ENCODE peak calls at places on chromosomes 3 and 15, in ten cellular contexts. E is Panc1, V is endothelial cell, U is left ventricle myocardium inferior, C is GM20000, X is epithelial cell of esophagus, H is nephron progenitor cell, T is colonic mucosa, D is adrenal gland, R is choroid plexus epithelial cell. G is an unnamed sample.

GRCh38 chr15:75483106-75483505 is 31.6 kb upstream of the SIN3A start:
- DNase-seq in D (no peak), T (no peak), C (no peak), R (no peak), H (no peak), V (no peak), U (no peak), X (no peak), E (no peak), G (no peak)

GRCh38 chr15:67967871-67968423 is 86.2 kb upstream of the PIAS1 start:
- DNase-seq in D (peak; percentile 85), V (peak; percentile 75), R (peak; percentile 55), H (peak; percentile 91), C (peak; percentile 56), T (peak; percentile 74), U (peak; percentile 82), E (no peak), X (peak; percentile 46), G (peak; percentile 62)

GRCh38 chr15:96771035-96771434 is 440.5 kb downstream of the NR2F2 start:
- DNase-seq in X (no peak), H (no peak), R (no peak), C (no peak), T (no peak), V (no peak), U (no peak), E (no peak), D (no peak), G (no peak)

GRCh38 chr3:194177156-194177555 is 41.2 kb downstream of the HES1 start:
- DNase-seq in T (no peak), E (no peak), H (no peak), V (no peak), X (no peak), U (no peak), C (no peak), D (no peak), R (no peak), G (no peak)

GRCh38 chr15:85684174-85684710 is 110.5 kb downstream of the KLHL25 start:
- DNase-seq in T (no peak), V (no peak), H (no peak), R (no peak), X (no peak), C (no peak), E (no peak), D (no peak), U (no peak), G (no peak)

GRCh38 chr15:68635142-68635541 is 56.3 kb downstream of the CORO2B start:
- DNase-seq in H (no peak), D (no peak), V (no peak), E (no peak), U (peak; percentile 50), X (no peak), C (no peak), T (no peak), R (no peak), G (no peak)

GRCh38 chr3:14019459-14019858 is 105.2 kb downstream of the CHCHD4 start:
- DNase-seq in T (no peak), V (no peak), R (no peak), X (no peak), E (no peak), C (no peak), U (no peak), H (no peak), D (no peak), G (no peak)

GRCh38 chr3:195081242-195081963 is 189.6 kb downstream of the XXYLT1 start:
- DNase-seq in X (no peak), V (no peak), U (peak; percentile 13), D (no peak), C (no peak), T (no peak), R (peak; percentile 76), E (no peak), H (no peak), G (no peak)

GRCh38 chr15:50190723-50191122 is 8.7 kb downstream of the SLC27A2 start:
- DNase-seq in C (no peak), V (no peak), H (no peak), X (no peak), T (no peak), U (no peak), E (no peak), R (no peak), D (no peak), G (no peak)

GRCh38 chr3:172202797-172203196 is 163.4 kb downstream of the FNDC3B start:
- DNase-seq in E (no peak), X (no peak), T (no peak), R (no peak), H (no peak), U (no peak), D (no peak), V (no peak), C (no peak), G (no peak)
- TF ChIP-seq CTCF in E (peak; percentile 30), X (no peak), T (no peak), R (peak; percentile 10), H (no peak), U (no peak), D (no peak), V (no peak), C (no peak), G (no peak)

GRCh38 chr3:105365536-105366301 is 990 bp upstream of the ALCAM start:
- DNase-seq in D (peak; percentile 57), X (peak; percentile 76), E (peak; percentile 66), U (no peak), R (peak; percentile 77), V (no peak), C (no peak), T (peak; percentile 22), H (peak; percentile 12), G (no peak)
- TF ChIP-seq CTCF in D (no peak), X (no peak), E (no peak), U (no peak), R (peak; percentile 32), V (no peak), C (no peak), T (no peak), H (no peak), G (no peak)

GRCh38 chr3:190019020-190019419 is 101.7 kb downstream of the P3H2 start:
- DNase-seq in D (no peak), H (no peak), R (no peak), C (no peak), T (no peak), U (no peak), V (no peak), E (no peak), X (no peak), G (no peak)

GRCh38 chr3:190019840-190020239 is 100.9 kb downstream of the P3H2 start:
- DNase-seq in V (no peak), T (no peak), U (no peak), H (no peak), X (no peak), C (no peak), E (no peak), D (no peak), R (no peak), G (no peak)

GRCh38 chr3:190016966-190017365 is 103.7 kb downstream of the P3H2 start:
- DNase-seq in R (no peak), U (no peak), E (no peak), H (no peak), D (no peak), V (no peak), C (no peak), T (no peak), X (no peak), G (no peak)

GRCh38 chr3:190018460-190018859 is 102.2 kb downstream of the P3H2 start:
- DNase-seq in R (no peak), X (no peak), H (no peak), U (no peak), V (no peak), D (no peak), T (no peak), E (no peak), C (no peak), G (no peak)

DNA sequence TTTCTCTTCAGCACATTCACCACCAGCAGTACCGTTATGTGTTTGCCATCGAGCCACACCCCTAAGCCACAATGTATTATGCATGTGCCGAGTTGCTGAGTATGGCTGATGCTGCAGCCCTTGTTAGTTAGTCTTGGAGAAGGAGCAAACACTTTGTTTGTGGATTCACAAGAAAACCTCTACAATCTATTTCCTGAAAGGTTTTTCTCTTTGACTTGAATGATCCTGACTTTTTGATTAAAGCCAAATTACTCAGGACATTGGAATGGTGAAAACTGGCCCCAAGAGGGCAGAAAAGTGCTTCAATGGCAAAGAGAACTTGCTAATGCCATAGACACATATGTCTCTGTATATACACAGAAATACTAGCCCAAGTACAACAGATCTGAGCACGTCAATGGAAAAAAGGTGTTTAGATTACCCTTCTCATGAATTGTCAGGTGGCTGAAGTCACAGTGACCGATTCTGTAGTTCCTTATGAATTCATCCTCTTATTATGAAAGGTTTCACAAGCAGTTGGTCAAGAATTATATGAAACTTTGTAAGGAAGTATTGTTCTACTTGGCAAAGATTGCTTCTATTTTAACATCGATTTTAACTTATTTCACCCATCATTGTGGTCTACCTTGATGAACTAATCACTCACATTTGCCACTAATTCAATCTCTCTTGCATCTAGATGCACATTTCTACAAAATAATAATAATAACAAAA is 103.0 kb downstream of the P3H2 start:
- DNase-seq in V (no peak), C (no peak), R (peak; percentile 87), T (peak; percentile 48), D (peak; percentile 80), H (no peak), X (peak; percentile 79), E (peak; percentile 82), U (no peak), G (no peak)
- TF ChIP-seq CTCF in V (no peak), C (no peak), R (peak; percentile 60), T (peak; percentile 24), D (peak; percentile 56), H (no peak), X (peak; percentile 51), E (peak; percentile 58), U (peak; percentile 34), G (no peak)

GRCh38 chr3:41573591-41573990 is 374.3 kb downstream of the CTNNB1 start:
- DNase-seq in C (no peak), D (no peak), H (no peak), E (no peak), V (no peak), U (no peak), T (no peak), R (no peak), X (no peak), G (no peak)

GRCh38 chr3:41572092-41572491 is 372.8 kb downstream of the CTNNB1 start:
- DNase-seq in H (no peak), E (no peak), U (no peak), V (no peak), D (no peak), X (no peak), C (no peak), T (no peak), R (no peak), G (no peak)

GRCh38 chr3:41578798-41579197 is 379.5 kb downstream of the CTNNB1 start:
- DNase-seq in T (no peak), D (no peak), R (no peak), V (no peak), U (no peak), C (no peak), E (no peak), X (no peak), H (no peak), G (no peak)

GRCh38 chr3:41575754-41576153 is 376.4 kb downstream of the CTNNB1 start:
- DNase-seq in C (no peak), U (peak; percentile 47), X (no peak), D (no peak), H (no peak), V (no peak), R (no peak), T (no peak), E (no peak), G (no peak)

DNA sequence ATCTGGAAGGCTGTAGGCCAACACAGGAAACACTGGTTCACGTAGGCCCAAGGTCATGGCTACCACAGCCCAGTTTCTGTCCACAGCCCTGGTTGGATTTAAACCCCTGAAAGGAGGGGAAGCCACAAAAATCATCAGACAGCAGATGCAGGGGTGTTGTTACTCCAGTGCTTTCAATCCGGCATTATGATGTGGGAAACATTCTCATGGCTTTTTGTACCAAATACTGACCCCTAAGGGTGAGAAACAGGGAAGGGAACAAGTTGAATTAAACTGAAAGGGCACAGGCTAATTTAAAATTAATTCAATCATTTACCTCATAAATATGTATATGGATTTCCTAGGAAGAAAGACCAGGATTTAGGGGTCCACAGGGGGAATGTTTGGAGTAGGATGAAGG is 375.6 kb downstream of the CTNNB1 start:
- DNase-seq in H (no peak), R (peak; percentile 37), C (no peak), T (no peak), D (no peak), V (no peak), E (no peak), X (no peak), U (no peak), G (no peak)
- TF ChIP-seq CTCF in H (no peak), R (peak; percentile 39), C (no peak), T (no peak), D (peak; percentile 17), V (no peak), E (no peak), X (peak; percentile 23), U (peak; percentile 23), G (no peak)